ENCODE peak calls at places on chromosomes 4 and X, in five cellular contexts. One of them, this sample, is unnamed.

GRCh38 chr4:36348403-36348938 is 67.1 kb downstream of the DTHD1 start:
- DNase-seq in heart right ventricle: no peak
- DNase-seq in HL-60: peak
- DNase-seq in coronary artery: no peak
- DNase-seq in AG04450: no peak
- DNase-seq in this sample: peak

GRCh38 chr4:26161030-26161824 is 159.6 kb upstream of the RBPJ start:
- DNase-seq in heart right ventricle: no peak
- DNase-seq in HL-60: no peak
- DNase-seq in coronary artery: no peak
- DNase-seq in AG04450: no peak
- DNase-seq in this sample: peak

GRCh38 chr4:105944535-105944934 is 49.3 kb downstream of the NPNT start:
- DNase-seq in heart right ventricle: no peak
- DNase-seq in HL-60: no peak
- DNase-seq in coronary artery: no peak
- DNase-seq in AG04450: no peak
- DNase-seq in this sample: no peak

GRCh38 chrX:281166-281999 is at the start of gene PLCXD1:
- DNase-seq in heart right ventricle: no peak
- DNase-seq in HL-60: peak
- DNase-seq in coronary artery: no peak
- DNase-seq in AG04450: peak
- DNase-seq in this sample: peak

GRCh38 chrX:74321191-74321590 is 17.2 kb downstream of the ZCCHC13 start:
- DNase-seq in heart right ventricle: no peak
- DNase-seq in HL-60: no peak
- DNase-seq in coronary artery: no peak
- DNase-seq in AG04450: no peak
- DNase-seq in this sample: no peak

GRCh38 chrX:120774611-120775010 is 101.1 kb downstream of the CT47B1 start:
- DNase-seq in heart right ventricle: no peak
- DNase-seq in HL-60: no peak
- DNase-seq in coronary artery: no peak
- DNase-seq in AG04450: no peak
- DNase-seq in this sample: no peak

GRCh38 chr4:75997946-75998345 is 7.2 kb upstream of the SDAD1 start:
- DNase-seq in heart right ventricle: no peak
- DNase-seq in HL-60: no peak
- DNase-seq in coronary artery: no peak
- DNase-seq in AG04450: no peak
- DNase-seq in this sample: no peak

GRCh38 chr4:28001698-28002097 is 1141.1 kb downstream of the STIM2 start:
- DNase-seq in heart right ventricle: no peak
- DNase-seq in HL-60: no peak
- DNase-seq in coronary artery: no peak
- DNase-seq in AG04450: no peak
- DNase-seq in this sample: no peak

GRCh38 chrX:53190363-53190960 is 34.5 kb downstream of the KDM5C start:
- DNase-seq in heart right ventricle: no peak
- DNase-seq in HL-60: no peak
- DNase-seq in coronary artery: no peak
- DNase-seq in AG04450: no peak
- DNase-seq in this sample: no peak

GRCh38 chr4:47741200-47741599 is 96.7 kb downstream of the CORIN start:
- DNase-seq in heart right ventricle: no peak
- DNase-seq in HL-60: peak
- DNase-seq in coronary artery: no peak
- DNase-seq in AG04450: no peak
- DNase-seq in this sample: no peak

GRCh38 chr4:61200991-61201526 is 933 bp downstream of the ADGRL3 start:
- DNase-seq in heart right ventricle: no peak
- DNase-seq in HL-60: peak
- DNase-seq in coronary artery: no peak
- DNase-seq in AG04450: no peak
- DNase-seq in this sample: no peak

GRCh38 chrX:122565952-122566351 is 618.1 kb upstream of the GRIA3 start:
- DNase-seq in heart right ventricle: peak
- DNase-seq in HL-60: no peak
- DNase-seq in coronary artery: no peak
- DNase-seq in AG04450: peak
- DNase-seq in this sample: no peak

DNA sequence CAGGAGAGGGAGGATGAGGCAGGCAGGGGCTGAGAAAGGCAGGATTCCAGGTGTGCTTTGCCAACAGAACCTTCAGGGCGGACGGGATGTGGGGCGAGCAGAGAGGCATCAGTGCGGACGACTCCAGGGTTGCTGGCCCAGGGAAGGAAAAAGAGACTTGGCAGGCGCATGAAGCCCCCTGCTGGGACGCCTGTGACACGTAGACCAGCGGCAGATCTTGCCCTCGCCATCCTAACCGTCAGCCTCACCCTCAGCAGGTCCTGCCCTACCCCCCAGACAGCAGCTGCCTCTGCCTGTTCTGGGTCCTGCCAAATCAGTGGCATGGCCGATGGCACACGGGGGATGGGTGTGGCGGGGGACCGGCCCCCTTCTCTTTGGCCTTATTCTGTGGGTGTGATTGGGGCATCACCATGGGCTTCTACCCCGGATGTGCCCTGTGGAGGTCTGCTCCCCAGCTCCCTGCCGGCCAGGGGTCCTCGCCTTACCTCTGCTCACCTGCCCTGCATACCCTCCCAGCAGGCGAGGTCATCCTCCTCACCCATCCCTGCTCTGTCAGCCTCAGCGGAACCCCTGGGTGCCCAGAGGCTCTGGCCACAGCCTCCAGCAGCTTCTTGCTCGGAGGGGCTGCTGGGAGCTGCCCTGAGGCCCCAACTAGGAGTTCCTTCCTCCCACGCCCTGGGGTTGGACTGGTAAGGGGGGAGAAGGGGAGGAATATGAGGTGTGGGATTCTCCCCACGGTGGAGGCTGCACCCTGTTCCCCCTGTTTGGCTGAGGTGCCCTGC is 2.9 kb upstream of the SH3BP2 start:
- DNase-seq in heart right ventricle: peak
- DNase-seq in HL-60: no peak
- DNase-seq in coronary artery: peak
- DNase-seq in AG04450: no peak
- DNase-seq in this sample: no peak
- TF ChIP-seq CTCF in heart right ventricle: no peak
- TF ChIP-seq CTCF in HL-60: no peak
- TF ChIP-seq CTCF in coronary artery: no peak
- TF ChIP-seq CTCF in AG04450: no peak
- TF ChIP-seq CTCF in this sample: no peak

DNA sequence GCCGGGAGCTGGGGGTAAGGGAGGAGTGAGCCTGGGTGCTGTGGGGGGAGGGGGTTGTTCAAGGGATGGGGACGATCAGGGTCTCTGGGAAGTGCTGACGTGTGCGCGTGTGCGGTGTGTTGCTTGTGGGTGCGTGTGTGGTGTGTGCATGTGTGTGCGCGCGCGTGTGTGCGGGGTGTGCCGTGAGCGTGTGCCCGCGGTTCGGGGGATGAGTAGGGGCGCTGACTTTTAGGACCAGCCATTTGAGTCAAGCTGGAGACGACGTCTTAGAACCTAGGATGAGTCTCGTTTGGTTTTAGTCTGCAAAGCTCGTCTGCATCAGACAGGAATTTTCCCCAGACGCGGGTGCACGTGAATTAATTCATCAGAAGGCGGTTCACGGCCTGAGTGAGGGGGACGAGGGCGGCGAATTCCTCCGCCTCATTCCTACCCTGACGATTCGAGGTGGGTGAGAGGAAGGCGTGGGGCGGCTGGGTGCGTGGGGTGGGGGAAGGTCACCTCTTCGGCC is 950 bp upstream of the TMEM271 start:
- DNase-seq in heart right ventricle: no peak
- DNase-seq in HL-60: no peak
- DNase-seq in coronary artery: no peak
- DNase-seq in AG04450: no peak
- DNase-seq in this sample: no peak
- H3K4me3 ChIP-seq in heart right ventricle: peak
- H3K4me3 ChIP-seq in HL-60: no peak
- H3K4me3 ChIP-seq in coronary artery: no peak
- H3K4me3 ChIP-seq in AG04450: no peak
- H3K4me3 ChIP-seq in this sample: no peak

GRCh38 chrX:7068939-7069367 is 78.6 kb upstream of the STS start:
- DNase-seq in heart right ventricle: peak
- DNase-seq in HL-60: no peak
- DNase-seq in coronary artery: no peak
- DNase-seq in AG04450: no peak
- DNase-seq in this sample: peak
- TF ChIP-seq CTCF in heart right ventricle: no peak
- TF ChIP-seq CTCF in HL-60: no peak
- TF ChIP-seq CTCF in coronary artery: no peak
- TF ChIP-seq CTCF in AG04450: peak
- TF ChIP-seq CTCF in this sample: peak

DNA sequence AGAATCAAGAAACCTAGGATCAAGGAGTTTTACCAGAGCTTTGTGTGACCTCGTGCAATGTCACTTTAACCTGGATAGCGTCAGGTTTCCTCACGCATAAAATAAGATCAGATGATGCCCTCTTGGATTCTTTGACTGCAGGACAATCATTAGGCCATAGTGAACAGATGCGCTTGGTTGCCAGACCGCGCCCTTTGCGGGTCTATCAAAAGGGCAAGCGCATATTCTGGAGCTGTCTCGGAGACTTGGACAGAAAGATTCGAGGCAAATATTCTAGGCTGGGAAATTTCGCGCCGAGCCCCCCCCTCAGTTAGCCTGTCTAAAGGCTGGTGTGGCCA is 66.6 kb downstream of the FBXO8 start:
- DNase-seq in heart right ventricle: no peak
- DNase-seq in HL-60: no peak
- DNase-seq in coronary artery: no peak
- DNase-seq in AG04450: no peak
- DNase-seq in this sample: no peak
- H3K4me3 ChIP-seq in heart right ventricle: peak
- H3K4me3 ChIP-seq in HL-60: no peak
- H3K4me3 ChIP-seq in coronary artery: peak
- H3K4me3 ChIP-seq in AG04450: no peak
- H3K4me3 ChIP-seq in this sample: no peak

GRCh38 chr4:40627540-40627939 is 2.1 kb downstream of the RBM47 start:
- DNase-seq in heart right ventricle: no peak
- DNase-seq in HL-60: no peak
- DNase-seq in coronary artery: no peak
- DNase-seq in AG04450: no peak
- DNase-seq in this sample: no peak

GRCh38 chr4:40626183-40626990 is 3.3 kb downstream of the RBM47 start:
- DNase-seq in heart right ventricle: no peak
- DNase-seq in HL-60: no peak
- DNase-seq in coronary artery: no peak
- DNase-seq in AG04450: no peak
- DNase-seq in this sample: peak

GRCh38 chr4:40628888-40629287 is 776 bp downstream of the RBM47 start:
- DNase-seq in heart right ventricle: no peak
- DNase-seq in HL-60: no peak
- DNase-seq in coronary artery: no peak
- DNase-seq in AG04450: no peak
- DNase-seq in this sample: peak

GRCh38 chr4:40630335-40631021 is 814 bp upstream of the RBM47 start:
- DNase-seq in heart right ventricle: peak
- DNase-seq in HL-60: peak
- DNase-seq in coronary artery: no peak
- DNase-seq in AG04450: no peak
- DNase-seq in this sample: peak

GRCh38 chr4:40629401-40630334 is at the start of gene RBM47:
- DNase-seq in heart right ventricle: peak
- DNase-seq in HL-60: peak
- DNase-seq in coronary artery: no peak
- DNase-seq in AG04450: no peak
- DNase-seq in this sample: peak
- TF ChIP-seq CTCF in heart right ventricle: no peak
- TF ChIP-seq CTCF in HL-60: no peak
- TF ChIP-seq CTCF in coronary artery: no peak
- TF ChIP-seq CTCF in AG04450: peak
- TF ChIP-seq CTCF in this sample: peak

DNA sequence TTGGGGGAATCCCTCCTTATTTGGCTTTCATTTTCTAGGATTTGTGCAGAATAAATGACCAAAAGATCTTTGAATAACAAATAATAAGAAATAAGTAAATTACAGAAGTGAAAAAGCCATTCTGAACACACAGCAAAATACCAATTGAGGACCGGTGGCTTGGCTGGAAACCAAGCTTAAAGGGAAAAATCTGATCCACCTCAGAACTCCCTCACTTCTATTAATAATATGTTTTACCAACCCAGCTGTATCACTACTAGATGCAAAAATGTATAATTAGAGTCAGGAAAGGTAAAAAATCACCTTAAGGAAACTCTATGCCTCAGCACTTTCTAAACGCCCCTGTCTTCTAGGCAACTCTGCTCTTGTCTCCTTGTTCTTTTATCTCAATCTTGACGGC is 77.3 kb downstream of the TSPAN5 start:
- DNase-seq in heart right ventricle: no peak
- DNase-seq in HL-60: no peak
- DNase-seq in coronary artery: no peak
- DNase-seq in AG04450: no peak
- DNase-seq in this sample: no peak
- H3K4me3 ChIP-seq in heart right ventricle: no peak
- H3K4me3 ChIP-seq in HL-60: no peak
- H3K4me3 ChIP-seq in coronary artery: no peak
- H3K4me3 ChIP-seq in AG04450: no peak
- H3K4me3 ChIP-seq in this sample: no peak